ENCODE peak calls at places on chromosome 1, in five cellular contexts. X is A549, V is upper lobe of left lung, W is GM12878, S is K562. M is an unnamed sample.

GRCh38 chr1:108670131-108670773 is 9.4 kb upstream of the HENMT1 start:
- ATAC-seq in X (no peak), V (no peak), W (no peak), S (peak; percentile 45), M (no peak)

GRCh38 chr1:222697203-222697602 is 15.1 kb downstream of the AIDA start:
- ATAC-seq in X (no peak), V (no peak), W (no peak), S (no peak), M (no peak)

GRCh38 chr1:63935148-63935547 is 161.3 kb downstream of the ROR1 start:
- ATAC-seq in X (peak; percentile 85), V (no peak), W (peak; percentile 60), S (no peak), M (no peak)

GRCh38 chr1:31943546-31944184 is 5.5 kb upstream of the PTP4A2 start:
- ATAC-seq in X (no peak), V (no peak), W (peak; percentile 57), S (no peak), M (no peak)

GRCh38 chr1:223483511-223483910 is 90.3 kb downstream of the CCDC185 start:
- ATAC-seq in X (no peak), V (no peak), W (no peak), S (no peak), M (no peak)

GRCh38 chr1:5664081-5664480 is 328.1 kb downstream of the NPHP4 start:
- ATAC-seq in X (no peak), V (no peak), W (no peak), S (no peak), M (no peak)

GRCh38 chr1:91836307-91837056 is 49.5 kb downstream of the TGFBR3 start:
- ATAC-seq in X (no peak), V (no peak), W (no peak), S (peak; percentile 59), M (no peak)

GRCh38 chr1:232600430-232601258 is 29.3 kb downstream of the SIPA1L2 start:
- ATAC-seq in X (peak; percentile 36), V (peak; percentile 66), W (peak; percentile 63), S (no peak), M (no peak)

GRCh38 chr1:77557053-77557452 is 125.4 kb downstream of the ZZZ3 start:
- ATAC-seq in X (no peak), V (no peak), W (no peak), S (no peak), M (no peak)

GRCh38 chr1:202642619-202643291 is 67.5 kb downstream of the SYT2 start:
- ATAC-seq in X (peak; percentile 47), V (peak; percentile 41), W (peak; percentile 16), S (no peak), M (peak; percentile 6)

GRCh38 chr1:16178596-16179497 is 23.0 kb upstream of the EPHA2 start:
- ATAC-seq in X (no peak), V (no peak), W (no peak), S (no peak), M (no peak)

GRCh38 chr1:9843576-9843945 is 19.8 kb upstream of the CLSTN1 start:
- ATAC-seq in X (no peak), V (no peak), W (no peak), S (no peak), M (peak; percentile 8)

GRCh38 chr1:109595540-109595939 is 23.9 kb downstream of the GNAT2 start:
- ATAC-seq in X (no peak), V (no peak), W (no peak), S (no peak), M (no peak)

GRCh38 chr1:25033828-25034451 is 103.9 kb upstream of the RUNX3 start:
- ATAC-seq in X (no peak), V (peak; percentile 81), W (peak; percentile 39), S (peak; percentile 39), M (peak; percentile 58)

GRCh38 chr1:203379831-203380230 is 28.9 kb upstream of the FMOD start:
- ATAC-seq in X (no peak), V (no peak), W (no peak), S (no peak), M (no peak)

GRCh38 chr1:185813401-185813979 is 79.3 kb downstream of the HMCN1 start:
- ATAC-seq in X (peak; percentile 89), V (no peak), W (peak; percentile 79), S (peak; percentile 91), M (no peak)

GRCh38 chr1:17696417-17697301 is 58.5 kb upstream of the ACTL8 start:
- ATAC-seq in X (peak; percentile 92), V (peak; percentile 13), W (no peak), S (peak; percentile 47), M (peak; percentile 69)

GRCh38 chr1:151837197-151837596 is 2.4 kb downstream of the C2CD4D start:
- ATAC-seq in X (no peak), V (no peak), W (no peak), S (no peak), M (no peak)

GRCh38 chr1:56446531-56447098 is 132.7 kb downstream of the PLPP3 start:
- ATAC-seq in X (no peak), V (peak; percentile 53), W (no peak), S (no peak), M (peak; percentile 80)

GRCh38 chr1:219174672-219175564 is 1.2 kb downstream of the LYPLAL1 start:
- ATAC-seq in X (no peak), V (peak; percentile 28), W (peak; percentile 71), S (peak; percentile 46), M (peak; percentile 13)

GRCh38 chr1:81004011-81004410 is 796.7 kb upstream of the ADGRL2 start:
- ATAC-seq in X (no peak), V (no peak), W (no peak), S (no peak), M (no peak)

GRCh38 chr1:47189844-47190562 is at the start of gene PDZK1IP1:
- ATAC-seq in X (peak; percentile 59), V (peak; percentile 89), W (no peak), S (no peak), M (peak; percentile 93)

GRCh38 chr1:232426801-232427200 is 203.1 kb downstream of the SIPA1L2 start:
- ATAC-seq in X (no peak), V (no peak), W (no peak), S (no peak), M (no peak)

GRCh38 chr1:100624886-100625430 is 87.0 kb downstream of the GPR88 start:
- ATAC-seq in X (no peak), V (no peak), W (no peak), S (no peak), M (no peak)

GRCh38 chr1:228393268-228393699 is 13.4 kb downstream of the TRIM11 start:
- ATAC-seq in X (peak; percentile 84), V (peak; percentile 72), W (peak; percentile 51), S (peak; percentile 36), M (peak; percentile 79)

GRCh38 chr1:5640845-5641244 is 351.4 kb downstream of the NPHP4 start:
- ATAC-seq in X (no peak), V (no peak), W (no peak), S (peak; percentile 70), M (no peak)

GRCh38 chr1:168236836-168237611 is 11.2 kb downstream of the SFT2D2 start:
- ATAC-seq in X (no peak), V (no peak), W (peak; percentile 22), S (no peak), M (no peak)

DNA sequence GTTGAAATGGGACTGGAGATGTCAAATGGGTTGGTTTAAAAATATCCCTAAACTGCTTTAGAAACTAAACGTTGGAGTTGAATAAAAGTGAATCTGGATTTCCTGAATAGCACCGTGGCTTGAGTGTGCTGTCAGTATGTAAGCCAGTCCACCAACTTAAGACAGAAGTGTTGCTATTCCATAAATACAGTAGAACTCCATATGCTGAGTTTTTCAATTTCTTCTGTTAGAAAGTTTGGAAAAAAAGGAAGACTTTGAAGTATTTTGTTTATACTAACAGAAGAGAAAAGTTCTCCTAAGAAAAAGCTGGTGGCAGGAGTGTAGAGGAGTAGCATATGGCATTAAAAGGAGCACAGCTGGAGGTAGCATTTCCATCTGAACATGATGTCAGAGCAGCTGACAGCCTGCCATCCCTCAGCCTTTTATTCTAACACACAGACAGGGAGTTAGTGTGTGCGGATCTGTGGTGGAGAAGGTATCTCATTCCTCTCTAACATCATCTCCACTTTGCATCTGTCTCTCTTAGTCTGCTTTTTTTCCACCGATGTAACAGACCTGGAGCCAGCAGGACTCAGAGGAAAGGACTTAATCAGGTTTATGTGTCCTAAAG is at the start of gene ZBTB18:
- ATAC-seq in X (no peak), V (no peak), W (no peak), S (no peak), M (no peak)
- TF ChIP-seq EP300 in X (no peak), V (no peak), W (no peak), S (no peak), M (no peak)

GRCh38 chr1:177013273-177013672 is 151.2 kb downstream of the ASTN1 start:
- ATAC-seq in X (no peak), V (no peak), W (no peak), S (no peak), M (no peak)
- H3K27ac ChIP-seq in X (no peak overlapping the region), V (no peak overlapping the region), W (no peak overlapping the region), S (no peak overlapping the region), M (no peak overlapping the region)

GRCh38 chr1:178275553-178275952 is 181.6 kb downstream of the RASAL2 start:
- ATAC-seq in X (peak; percentile 27), V (no peak), W (peak; percentile 40), S (no peak), M (no peak)
- H3K4me1 ChIP-seq in X (peaks cover 14% of the 10 kb centered on the region), V (peaks cover 22% of the 10 kb centered on the region), W (no peaks in the 10 kb centered on the region), S (no peaks in the 10 kb centered on the region), M (no peaks in the 10 kb centered on the region)

GRCh38 chr1:158149577-158150269 is 31.0 kb upstream of the CD1D start:
- ATAC-seq in X (peak; percentile 98), V (peak; percentile 97), W (peak; percentile 96), S (peak; percentile 99), M (peak; percentile 99)
- TF ChIP-seq EP300 in X (no peak), V (peak; percentile 98), W (no peak), S (no peak), M (no peak)